ENCODE peak calls at places on chromosomes 7 and 10, in eight cellular contexts. C is foreskin fibroblast, Q is Daoy, X is tibial nerve, D is H4, K is GM23338, I is anterior cingulate cortex, V is fibroblast of mammary gland. L is an unnamed sample.

GRCh38 chr7:30225863-30226361 is 58.5 kb upstream of the ZNRF2 start:
- DNase-seq in Q (peak; percentile 92), X (no peak), C (no peak), D (peak; percentile 90), V (peak; percentile 22), I (peak; percentile 64), K (no peak), L (no peak)

GRCh38 chr10:62384447-62385081 is 10.4 kb downstream of the ZNF365 start:
- DNase-seq in D (no peak), K (no peak), Q (peak; percentile 35), I (no peak), V (peak; percentile 11), C (no peak), X (no peak), L (no peak)

GRCh38 chr7:32158751-32159360 is 88.6 kb upstream of the PDE1C start:
- DNase-seq in K (no peak), C (no peak), Q (peak; percentile 80), V (no peak), I (no peak), X (no peak), D (no peak), L (no peak)

GRCh38 chr7:55657654-55658053 is 85.4 kb upstream of the VOPP1 start:
- DNase-seq in V (no peak), Q (peak; percentile 15), K (no peak), D (no peak), X (no peak), C (no peak), I (no peak), L (no peak)

GRCh38 chr10:10552948-10553347 is 464.7 kb upstream of the CELF2 start:
- DNase-seq in V (no peak), K (no peak), D (no peak), X (no peak), Q (no peak), C (no peak), I (no peak), L (no peak)

GRCh38 chr10:94213980-94214379 is 148.8 kb downstream of the NOC3L start:
- DNase-seq in Q (no peak), V (no peak), I (no peak), X (no peak), C (no peak), K (no peak), D (no peak), L (no peak)

GRCh38 chr7:18770154-18770807 is 274.7 kb downstream of the HDAC9 start:
- DNase-seq in Q (peak; percentile 80), D (no peak), C (peak; percentile 79), I (no peak), K (no peak), V (peak; percentile 91), X (no peak), L (no peak)

GRCh38 chr7:137572071-137572784 is 228.7 kb upstream of the PTN start:
- DNase-seq in Q (no peak), X (no peak), D (no peak), V (peak; percentile 23), C (no peak), K (no peak), I (no peak), L (no peak)

GRCh38 chr10:99387071-99387470 is 43.4 kb downstream of the GOT1 start:
- DNase-seq in K (no peak), Q (no peak), I (no peak), C (no peak), V (no peak), D (no peak), X (no peak), L (no peak)

GRCh38 chr10:49700211-49700610 is 20.8 kb downstream of the C10orf53 start:
- DNase-seq in X (no peak), C (no peak), K (no peak), I (no peak), V (no peak), Q (no peak), D (no peak), L (no peak)

L was measured in posterior vena cava.